ENCODE peak calls at places on chromosome 17, in eight cellular contexts. V, A, I, N, M, Z, J and R are unnamed samples.

GRCh38 chr17:75845933-75846700 is 1.9 kb upstream of the UNC13D start:
- DNase-seq in V (peak; percentile 53), A (no peak), I (no peak), N (no peak), M (no peak), Z (no peak), J (no peak), R (peak; percentile 81)

GRCh38 chr17:35705230-35705629 is 26.2 kb upstream of the RASL10B start:
- DNase-seq in V (no peak), A (no peak), I (no peak), N (no peak), M (no peak), Z (no peak), J (no peak), R (no peak)

GRCh38 chr17:50634915-50635719 is 436 bp downstream of the ABCC3 start:
- DNase-seq in V (no peak), A (no peak), I (no peak), N (no peak), M (no peak), Z (no peak), J (no peak), R (no peak)

GRCh38 chr17:2015314-2015713 is 9.8 kb downstream of the RTN4RL1 start:
- DNase-seq in V (no peak), A (no peak), I (no peak), N (no peak), M (no peak), Z (no peak), J (no peak), R (no peak)

GRCh38 chr17:27354491-27355081 is 60.7 kb downstream of the WSB1 start:
- DNase-seq in V (no peak), A (no peak), I (no peak), N (no peak), M (peak; percentile 56), Z (no peak), J (no peak), R (peak; percentile 95)

GRCh38 chr17:50516980-50517379 is 8.7 kb downstream of the MYCBPAP start:
- DNase-seq in V (no peak), A (no peak), I (no peak), N (no peak), M (no peak), Z (no peak), J (no peak), R (no peak)

GRCh38 chr17:66667491-66668030 is 167.4 kb upstream of the CACNG5 start:
- DNase-seq in V (no peak), A (no peak), I (no peak), N (no peak), M (no peak), Z (no peak), J (no peak), R (no peak)

GRCh38 chr17:45904886-45905285 is 10.5 kb downstream of the MAPT start:
- DNase-seq in V (no peak), A (no peak), I (no peak), N (no peak), M (no peak), Z (no peak), J (peak; percentile 80), R (no peak)

GRCh38 chr17:8965394-8966168 is at the start of gene PIK3R5:
- DNase-seq in V (peak; percentile 97), A (no peak), I (no peak), N (peak; percentile 70), M (no peak), Z (no peak), J (peak; percentile 38), R (peak; percentile 62)

GRCh38 chr17:81966343-81967243 is 5.6 kb upstream of the NOTUM start:
- DNase-seq in V (peak; percentile 85), A (no peak), I (peak; percentile 39), N (no peak), M (no peak), Z (no peak), J (no peak), R (peak; percentile 68)

GRCh38 chr17:70369296-70369855 is 200.0 kb downstream of the KCNJ2 start:
- DNase-seq in V (no peak), A (no peak), I (no peak), N (no peak), M (no peak), Z (peak; percentile 19), J (no peak), R (no peak)

GRCh38 chr17:67223924-67224323 is 21.1 kb downstream of the HELZ start:
- DNase-seq in V (no peak), A (no peak), I (no peak), N (no peak), M (peak; percentile 55), Z (no peak), J (peak; percentile 56), R (no peak)

GRCh38 chr17:62807812-62808575 is at the start of gene MARCHF10:
- DNase-seq in V (peak; percentile 80), A (peak; percentile 87), I (no peak), N (no peak), M (no peak), Z (no peak), J (peak; percentile 52), R (peak; percentile 48)

GRCh38 chr17:42132941-42133340 is 10.3 kb downstream of the HSPB9 start:
- DNase-seq in V (no peak), A (no peak), I (peak; percentile 74), N (no peak), M (no peak), Z (peak; percentile 87), J (no peak), R (no peak)

GRCh38 chr17:66149562-66149961 is 42.4 kb downstream of the CEP112 start:
- DNase-seq in V (no peak), A (no peak), I (no peak), N (no peak), M (no peak), Z (no peak), J (no peak), R (no peak)

GRCh38 chr17:45246861-45247428 is 14.9 kb downstream of the SPATA32 start:
- DNase-seq in V (peak; percentile 88), A (peak; percentile 32), I (peak; percentile 7), N (no peak), M (peak; percentile 56), Z (no peak), J (peak; percentile 93), R (no peak)

GRCh38 chr17:8151641-8152111 is 528 bp downstream of the PER1 start:
- DNase-seq in V (peak; percentile 56), A (no peak), I (peak; percentile 61), N (no peak), M (no peak), Z (peak; percentile 71), J (no peak), R (peak; percentile 54)

GRCh38 chr17:56936697-56937322 is 23.0 kb upstream of the TRIM25 start:
- DNase-seq in V (no peak), A (no peak), I (no peak), N (no peak), M (no peak), Z (no peak), J (no peak), R (no peak)

GRCh38 chr17:19003966-19004600 is 481 bp downstream of the FAM83G start:
- DNase-seq in V (peak; percentile 83), A (no peak), I (peak; percentile 39), N (no peak), M (peak; percentile 58), Z (peak; percentile 47), J (peak; percentile 41), R (peak; percentile 41)

GRCh38 chr17:44549736-44550135 is 7.5 kb upstream of the FZD2 start:
- DNase-seq in V (no peak), A (no peak), I (no peak), N (no peak), M (no peak), Z (no peak), J (peak; percentile 17), R (no peak)

GRCh38 chr17:75876938-75877751 is 1.2 kb downstream of the TRIM47 start:
- DNase-seq in V (peak; percentile 68), A (no peak), I (peak; percentile 92), N (no peak), M (peak; percentile 95), Z (peak; percentile 92), J (peak; percentile 59), R (peak; percentile 64)

GRCh38 chr17:63685021-63685420 is 14.9 kb downstream of the LIMD2 start:
- DNase-seq in V (no peak), A (no peak), I (no peak), N (no peak), M (no peak), Z (no peak), J (no peak), R (no peak)

GRCh38 chr17:40326014-40326831 is 17.2 kb downstream of the RARA start:
- DNase-seq in V (no peak), A (no peak), I (no peak), N (no peak), M (no peak), Z (no peak), J (no peak), R (no peak)

GRCh38 chr17:34201767-34202166 is 53.3 kb upstream of the CCL2 start:
- DNase-seq in V (no peak), A (no peak), I (no peak), N (no peak), M (no peak), Z (no peak), J (no peak), R (no peak)

GRCh38 chr17:67993998-67994361 is 2.3 kb downstream of the C17orf58 start:
- DNase-seq in V (no peak), A (no peak), I (no peak), N (no peak), M (no peak), Z (no peak), J (peak; percentile 70), R (no peak)

GRCh38 chr17:48587276-48588073 is 2.6 kb downstream of the HOXB3 start:
- DNase-seq in V (no peak), A (no peak), I (peak; percentile 58), N (no peak), M (peak; percentile 39), Z (no peak), J (no peak), R (no peak)

GRCh38 chr17:47830396-47830907 is 889 bp downstream of the MRPL10 start:
- DNase-seq in V (no peak), A (no peak), I (no peak), N (no peak), M (no peak), Z (no peak), J (no peak), R (no peak)

GRCh38 chr17:43660816-43661493 is 767 bp downstream of the MEOX1 start:
- DNase-seq in V (no peak), A (no peak), I (no peak), N (no peak), M (no peak), Z (no peak), J (no peak), R (no peak)

GRCh38 chr17:83000738-83001137 is 78.7 kb upstream of the METRNL start:
- DNase-seq in V (no peak), A (no peak), I (no peak), N (no peak), M (no peak), Z (no peak), J (no peak), R (no peak)

GRCh38 chr17:45675892-45676291 is 108.2 kb upstream of the CRHR1 start:
- DNase-seq in V (no peak), A (no peak), I (no peak), N (no peak), M (no peak), Z (no peak), J (no peak), R (no peak)

GRCh38 chr17:64498308-64499203 is 1.7 kb upstream of the POLG2 start:
- DNase-seq in V (no peak), A (no peak), I (peak; percentile 5), N (no peak), M (no peak), Z (no peak), J (no peak), R (peak; percentile 56)

GRCh38 chr17:2244545-2245525 is 58.8 kb downstream of the SMG6 start:
- DNase-seq in V (peak; percentile 88), A (peak; percentile 69), I (peak; percentile 87), N (peak; percentile 65), M (peak; percentile 84), Z (peak; percentile 89), J (peak; percentile 84), R (peak; percentile 91)